ENCODE peak calls at places on chromosomes 13 and 19, in ten cellular contexts. X is GM12878, D is tibial nerve, B is fibroblast of pulmonary artery, Y is fibroblast of the aortic adventitia, U is IMR-90, V is cardiac fibroblast, I is SK-N-SH, S is NB4, W is astrocyte of the cerebellum. A is an unnamed sample.

GRCh38 chr19:30116984-30117555 is 175.0 kb downstream of the URI1 start:
- DNase-seq in Y (no peak), S (no peak), W (no peak), B (no peak), D (no peak), V (no peak), U (no peak), I (no peak), X (no peak), A (no peak)

GRCh38 chr13:20945952-20946383 is 43.4 kb upstream of the XPO4 start:
- DNase-seq in D (no peak), I (peak; percentile 30), Y (no peak), X (no peak), U (no peak), V (no peak), S (peak; percentile 92), W (no peak), B (no peak), A (no peak)

GRCh38 chr13:49731766-49732165 is 40.5 kb upstream of the EBPL start:
- DNase-seq in V (peak; percentile 77), Y (peak; percentile 78), S (no peak), X (no peak), D (no peak), B (peak; percentile 66), I (no peak), U (peak; percentile 91), W (peak; percentile 37), A (peak; percentile 50)

GRCh38 chr19:48779636-48780035 is 24.3 kb downstream of the FGF21 start:
- DNase-seq in Y (no peak), V (no peak), S (no peak), W (no peak), X (no peak), B (no peak), D (no peak), I (no peak), U (no peak), A (no peak)

GRCh38 chr13:53276265-53276664 is 247.7 kb downstream of the OLFM4 start:
- DNase-seq in Y (no peak), D (no peak), X (no peak), B (no peak), W (no peak), I (no peak), V (no peak), U (no peak), S (no peak), A (no peak)

GRCh38 chr19:18435185-18435841 is 2.6 kb downstream of the ISYNA1 start:
- DNase-seq in D (no peak), X (no peak), Y (no peak), B (no peak), S (no peak), I (no peak), V (no peak), W (no peak), U (no peak), A (no peak)

GRCh38 chr19:10288662-10289166 is 1.0 kb upstream of the ICAM5 start:
- DNase-seq in V (peak; percentile 36), W (no peak), Y (no peak), U (peak; percentile 40), X (no peak), B (peak; percentile 40), D (no peak), I (peak; percentile 83), S (peak; percentile 70), A (peak; percentile 63)

GRCh38 chr13:41678320-41678719 is 221.0 kb downstream of the RGCC start:
- DNase-seq in W (no peak), S (no peak), Y (peak; percentile 85), X (no peak), U (peak; percentile 67), D (no peak), B (peak; percentile 34), I (no peak), V (peak; percentile 69), A (no peak)

GRCh38 chr13:96089749-96090239 is at the start of gene HS6ST3:
- DNase-seq in S (peak; percentile 4), V (peak; percentile 9), U (no peak), B (no peak), D (no peak), X (no peak), Y (no peak), W (no peak), I (peak; percentile 79), A (peak; percentile 33)

GRCh38 chr19:19627716-19628498 is at the start of gene LPAR2:
- DNase-seq in U (no peak), X (no peak), S (no peak), W (no peak), D (no peak), B (no peak), Y (no peak), I (peak; percentile 96), V (no peak), A (peak; percentile 60)

GRCh38 chr13:56561327-56561726 is 579.4 kb upstream of the PRR20A start:
- DNase-seq in X (no peak), V (no peak), Y (no peak), W (no peak), U (no peak), D (no peak), I (no peak), S (peak; percentile 10), B (peak; percentile 35), A (peak; percentile 54)

GRCh38 chr13:100525453-100526298 is 62.9 kb downstream of the GGACT start:
- DNase-seq in V (no peak), X (no peak), Y (no peak), B (no peak), U (no peak), I (no peak), S (no peak), W (no peak), D (no peak), A (no peak)

GRCh38 chr13:25422153-25422552 is 50.4 kb downstream of the ATP8A2 start:
- DNase-seq in S (no peak), U (no peak), X (no peak), D (no peak), B (no peak), W (no peak), V (no peak), Y (no peak), I (no peak), A (no peak)

GRCh38 chr13:59360108-59360507 is 803.6 kb downstream of the DIAPH3 start:
- DNase-seq in S (peak; percentile 30), B (peak; percentile 57), D (no peak), W (no peak), X (no peak), I (no peak), V (peak; percentile 33), Y (no peak), U (no peak), A (no peak)

GRCh38 chr13:73062368-73062767 is 3.6 kb downstream of the KLF5 start:
- DNase-seq in I (no peak), B (no peak), Y (no peak), D (no peak), U (no peak), V (no peak), X (no peak), S (no peak), W (no peak), A (no peak)
- TF ChIP-seq CTCF in I (no peak), B (no peak), Y (no peak), D (no peak), U (no peak), V (no peak), X (no peak), S (no peak), W (no peak), A (no peak)

DNA sequence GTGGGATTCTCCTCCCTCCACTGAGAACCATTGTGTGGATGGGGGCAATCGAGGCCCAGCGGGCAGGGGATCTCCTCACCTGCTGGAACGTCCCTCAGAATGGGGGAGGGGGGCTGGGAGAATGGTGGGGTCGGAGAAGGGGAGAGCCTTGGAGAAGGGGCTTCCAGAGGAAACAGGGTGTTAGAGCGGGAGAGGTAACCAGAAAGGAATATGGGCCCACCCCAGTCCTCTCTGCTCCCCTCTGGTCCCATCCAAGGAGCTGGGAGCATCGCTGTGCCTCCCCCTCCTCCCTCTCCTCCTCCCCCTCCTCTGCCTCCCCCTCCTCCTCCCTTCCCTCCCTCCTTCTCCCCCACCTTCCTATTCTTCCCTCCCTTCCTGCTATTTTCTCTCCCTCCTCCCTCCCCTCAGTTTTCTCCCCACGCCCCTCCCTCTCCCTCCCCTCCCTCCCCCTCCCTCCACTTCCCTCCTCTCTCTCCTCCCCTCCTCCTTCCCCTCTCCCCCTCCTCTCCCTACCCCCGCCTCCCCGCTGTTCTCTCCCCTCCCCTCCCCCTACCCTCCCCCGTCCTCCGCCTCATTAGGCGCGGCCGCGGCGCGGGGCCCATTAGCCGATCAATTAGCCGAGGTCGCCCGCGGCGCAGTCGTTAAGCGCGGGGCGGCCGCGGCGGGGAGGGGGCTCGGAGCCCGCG is 15.5 kb downstream of the TLE5 start:
- DNase-seq in Y (no peak), W (no peak), V (no peak), I (peak; percentile 77), B (peak; percentile 32), U (no peak), S (no peak), D (no peak), X (no peak), A (no peak)
- H3K4me3 ChIP-seq in Y (no peak overlapping the region), W (no peak overlapping the region), V (no peak overlapping the region), I (peak overlapping the region; percentile 17), B (no peak overlapping the region), U (no peak overlapping the region), S (no peak overlapping the region), D (peak overlapping the region; percentile 32), X (no peak overlapping the region), A (no peak overlapping the region)

GRCh38 chr19:31185261-31185660 is 164.0 kb downstream of the TSHZ3 start:
- DNase-seq in W (no peak), I (no peak), V (peak; percentile 1), B (peak; percentile 7), U (no peak), Y (no peak), D (no peak), X (no peak), S (no peak), A (no peak)
- TF ChIP-seq CTCF in W (no peak), I (no peak), V (no peak), B (no peak), U (no peak), Y (no peak), D (no peak), X (no peak), S (no peak), A (no peak)

GRCh38 chr19:4081441-4082129 is 14.9 kb upstream of the ZBTB7A start:
- DNase-seq in I (no peak), V (no peak), Y (no peak), S (no peak), B (no peak), X (no peak), U (no peak), D (no peak), W (no peak), A (no peak)

GRCh38 chr19:4082172-4082571 is 15.5 kb upstream of the ZBTB7A start:
- DNase-seq in S (no peak), D (no peak), Y (no peak), U (no peak), W (no peak), I (no peak), B (no peak), X (no peak), V (no peak), A (no peak)

GRCh38 chr19:4086336-4086953 is 19.7 kb upstream of the ZBTB7A start:
- DNase-seq in I (no peak), U (no peak), Y (no peak), D (no peak), V (no peak), B (no peak), S (no peak), X (no peak), W (no peak), A (no peak)

GRCh38 chr19:4084547-4084877 is 17.8 kb upstream of the ZBTB7A start:
- DNase-seq in D (no peak), V (no peak), W (no peak), S (no peak), U (no peak), X (no peak), Y (no peak), B (no peak), I (no peak), A (no peak)

GRCh38 chr19:4083677-4084546 is 17.2 kb upstream of the ZBTB7A start:
- DNase-seq in D (no peak), W (no peak), U (no peak), S (no peak), Y (no peak), V (no peak), X (no peak), I (no peak), B (no peak), A (no peak)
- H3K4me3 ChIP-seq in D (peak overlapping the region; percentile 9), W (no peak overlapping the region), U (no peak overlapping the region), S (no peak overlapping the region), Y (no peak overlapping the region), V (no peak overlapping the region), X (peak overlapping the region; percentile 48), I (no peak overlapping the region), B (no peak overlapping the region), A (no peak overlapping the region)

A was measured in epithelial cell of esophagus.